ENCODE peak calls at places on chromosomes 1 and 21, in ten cellular contexts. F is cardiac fibroblast; E is iris pigment epithelial cell; D is activated naive CD4-positive, alpha-beta T cell; O is CD8-positive, alpha-beta T cell; V is NCI-H82; Y is fibroblast of lung; I is glutamatergic neuron; M is HuH-7.5; X is epithelial cell of prostate. P is an unnamed sample.

GRCh38 chr1:167454304-167454928 is 63.9 kb downstream of the CD247 start:
- DNase-seq in X (no peak), E (no peak), I (no peak), O (no peak), V (peak; percentile 68), F (peak; percentile 3), D (no peak), M (no peak), Y (no peak), P (no peak)

GRCh38 chr1:205279986-205280385 is 41.6 kb downstream of the NUAK2 start:
- DNase-seq in E (no peak), O (no peak), X (no peak), V (no peak), M (no peak), F (no peak), I (no peak), D (no peak), Y (no peak), P (no peak)

GRCh38 chr21:35266546-35266945 is 217.4 kb upstream of the RUNX1 start:
- DNase-seq in O (no peak), V (no peak), F (no peak), D (no peak), E (peak; percentile 36), I (no peak), Y (no peak), X (peak; percentile 57), M (no peak), P (no peak)

GRCh38 chr1:77271851-77272250 is 10.0 kb upstream of the AK5 start:
- DNase-seq in F (peak; percentile 54), E (peak; percentile 76), X (no peak), M (no peak), I (no peak), O (no peak), Y (peak; percentile 74), V (no peak), D (no peak), P (no peak)

GRCh38 chr1:77287535-77287934 is 5.7 kb downstream of the AK5 start:
- DNase-seq in I (no peak), O (no peak), E (no peak), D (no peak), M (no peak), F (no peak), Y (no peak), X (no peak), V (no peak), P (no peak)

GRCh38 chr1:228007054-228007800 is 429 bp downstream of the WNT3A start:
- DNase-seq in V (no peak), D (no peak), X (no peak), E (no peak), F (no peak), I (no peak), Y (no peak), M (no peak), O (no peak), P (no peak)

GRCh38 chr1:20216574-20216973 is 30.3 kb upstream of the PLA2G2C start:
- DNase-seq in Y (peak; percentile 20), O (no peak), F (peak; percentile 30), V (peak; percentile 74), E (peak; percentile 22), D (no peak), I (no peak), M (peak; percentile 22), X (no peak), P (no peak)

GRCh38 chr1:87644500-87645245 is 316.0 kb downstream of the LMO4 start:
- DNase-seq in E (peak; percentile 8), V (no peak), M (no peak), O (no peak), Y (peak; percentile 42), I (no peak), F (peak; percentile 32), X (peak; percentile 27), D (no peak), P (no peak)

GRCh38 chr1:27638047-27638734 is 3.2 kb upstream of the FGR start:
- DNase-seq in F (no peak), O (no peak), D (no peak), Y (no peak), I (no peak), X (no peak), E (no peak), V (peak; percentile 89), M (no peak), P (no peak)

GRCh38 chr1:151547119-151547899 is 7.2 kb downstream of the TUFT1 start:
- DNase-seq in M (peak; percentile 52), D (no peak), X (peak; percentile 89), F (peak; percentile 95), V (peak; percentile 12), I (no peak), E (peak; percentile 92), Y (peak; percentile 80), O (no peak), P (no peak)

GRCh38 chr1:72280131-72280530 is 2.2 kb downstream of the NEGR1 start:
- DNase-seq in M (no peak), X (no peak), O (no peak), I (no peak), E (no peak), Y (no peak), V (no peak), D (no peak), F (no peak), P (no peak)

GRCh38 chr21:37145635-37146111 is 72.6 kb downstream of the TTC3 start:
- DNase-seq in D (no peak), I (no peak), O (no peak), E (peak; percentile 90), Y (no peak), V (no peak), X (peak; percentile 66), F (peak; percentile 5), M (no peak), P (no peak)

GRCh38 chr1:160993544-160993943 is 27.4 kb downstream of the F11R start:
- DNase-seq in V (peak; percentile 65), D (no peak), M (no peak), I (no peak), E (peak; percentile 82), X (no peak), O (no peak), Y (peak; percentile 82), F (peak; percentile 91), P (no peak)

GRCh38 chr1:118973032-118973431 is 15.1 kb downstream of the TBX15 start:
- DNase-seq in V (no peak), I (no peak), X (no peak), F (no peak), Y (no peak), D (no peak), E (no peak), M (no peak), O (no peak), P (no peak)

GRCh38 chr1:30411206-30411605 is 312.2 kb downstream of the MATN1 start:
- DNase-seq in D (no peak), O (no peak), V (no peak), X (no peak), M (no peak), I (no peak), E (no peak), F (no peak), Y (no peak), P (no peak)

GRCh38 chr1:115112496-115113375 is 23.4 kb upstream of the TSPAN2 start:
- DNase-seq in D (peak; percentile 46), E (no peak), X (no peak), O (peak; percentile 38), V (peak; percentile 43), M (no peak), I (peak; percentile 72), Y (no peak), F (peak; percentile 33), P (peak; percentile 28)

GRCh38 chr1:21707086-21707840 is 38.1 kb upstream of the RAP1GAP start:
- DNase-seq in O (no peak), F (no peak), X (no peak), E (peak; percentile 3), Y (no peak), D (no peak), M (no peak), V (no peak), I (no peak), P (no peak)

GRCh38 chr1:6001992-6002576 is 9.9 kb upstream of the NPHP4 start:
- DNase-seq in Y (no peak), E (no peak), M (no peak), V (peak; percentile 52), D (no peak), F (no peak), O (no peak), I (peak; percentile 16), X (no peak), P (no peak)